ENCODE peak calls at places on chromosomes 6 and 20, in eight cellular contexts. B, G, C, A, W, X, U and P are unnamed samples. For H3K36me3, the result is how much of the 10 kb centered on the place peaks cover.

GRCh38 chr20:12166053-12166717 is 248.5 kb downstream of the BTBD3 start:
- DNase-seq in B (no peak), G (peak), C (no peak), A (no peak), W (no peak), X (peak), U (no peak), P (peak)

GRCh38 chr6:30964075-30964474 is 19.4 kb upstream of the MUC21 start:
- DNase-seq in B (no peak), G (no peak), C (no peak), A (no peak), W (no peak), X (no peak), U (no peak), P (no peak)

GRCh38 chr6:107820571-107821261 is 3.4 kb downstream of the SCML4 start:
- DNase-seq in B (no peak), G (no peak), C (peak), A (peak), W (no peak), X (peak), U (no peak), P (no peak)

GRCh38 chr6:33313105-33313708 is 671 bp downstream of the TAPBP start:
- DNase-seq in B (no peak), G (peak), C (no peak), A (peak), W (peak), X (peak), U (peak), P (peak)

GRCh38 chr6:110542311-110543024 is 66.1 kb upstream of the SLC22A16 start:
- DNase-seq in B (no peak), G (no peak), C (peak), A (peak), W (no peak), X (peak), U (no peak), P (no peak)

GRCh38 chr6:37192669-37193068 is 22.7 kb downstream of the PIM1 start:
- DNase-seq in B (no peak), G (no peak), C (no peak), A (no peak), W (no peak), X (no peak), U (no peak), P (no peak)

GRCh38 chr6:64249129-64249528 is 613.5 kb downstream of the PHF3 start:
- DNase-seq in B (no peak), G (no peak), C (no peak), A (no peak), W (no peak), X (peak), U (no peak), P (no peak)

GRCh38 chr6:2940010-2940850 is 31.1 kb downstream of the SERPINB6 start:
- DNase-seq in B (no peak), G (no peak), C (peak), A (no peak), W (no peak), X (no peak), U (no peak), P (peak)

GRCh38 chr20:25252686-25253421 is 5.0 kb downstream of the PYGB start:
- DNase-seq in B (no peak), G (peak), C (no peak), A (no peak), W (no peak), X (no peak), U (no peak), P (no peak)

GRCh38 chr20:44494266-44494665 is 18.6 kb downstream of the TTPAL start:
- DNase-seq in B (no peak), G (no peak), C (no peak), A (no peak), W (no peak), X (no peak), U (no peak), P (no peak)

GRCh38 chr20:3854462-3854870 is 7.8 kb downstream of the MAVS start:
- DNase-seq in B (no peak), G (no peak), C (no peak), A (peak), W (no peak), X (no peak), U (no peak), P (no peak)

GRCh38 chr6:109243863-109244825 is 138.1 kb downstream of the CD164 start:
- DNase-seq in B (no peak), G (no peak), C (no peak), A (no peak), W (no peak), X (no peak), U (no peak), P (no peak)

GRCh38 chr6:10722570-10722819 is 375 bp upstream of the TMEM14C start:
- DNase-seq in B (no peak), G (no peak), C (no peak), A (no peak), W (no peak), X (no peak), U (no peak), P (no peak)

GRCh38 chr6:3751730-3752537 is 421 bp upstream of the PXDC1 start:
- DNase-seq in B (peak), G (peak), C (peak), A (peak), W (peak), X (peak), U (peak), P (peak)

GRCh38 chr20:8853805-8854338 is 215.0 kb upstream of the PLCB4 start:
- DNase-seq in B (no peak), G (no peak), C (no peak), A (peak), W (no peak), X (peak), U (no peak), P (no peak)

GRCh38 chr20:5991623-5992441 is 41.4 kb downstream of the MCM8 start:
- DNase-seq in B (no peak), G (no peak), C (no peak), A (no peak), W (no peak), X (no peak), U (no peak), P (no peak)

GRCh38 chr20:5989539-5989938 is 39.1 kb downstream of the MCM8 start:
- DNase-seq in B (no peak), G (no peak), C (no peak), A (peak), W (no peak), X (no peak), U (no peak), P (no peak)

GRCh38 chr20:5987383-5987782 is 36.9 kb downstream of the MCM8 start:
- DNase-seq in B (no peak), G (no peak), C (no peak), A (no peak), W (no peak), X (no peak), U (no peak), P (no peak)

GRCh38 chr20:5996765-5997164 is 46.3 kb downstream of the MCM8 start:
- DNase-seq in B (no peak), G (peak), C (no peak), A (peak), W (no peak), X (no peak), U (no peak), P (no peak)

GRCh38 chr20:5990946-5991345 is 40.5 kb downstream of the MCM8 start:
- DNase-seq in B (no peak), G (no peak), C (no peak), A (no peak), W (no peak), X (no peak), U (no peak), P (no peak)
- H3K36me3 ChIP-seq in B (under half), G (under half), C (under half), A (under half), W (under half), X (under half), U (under half), P (under half)

DNA sequence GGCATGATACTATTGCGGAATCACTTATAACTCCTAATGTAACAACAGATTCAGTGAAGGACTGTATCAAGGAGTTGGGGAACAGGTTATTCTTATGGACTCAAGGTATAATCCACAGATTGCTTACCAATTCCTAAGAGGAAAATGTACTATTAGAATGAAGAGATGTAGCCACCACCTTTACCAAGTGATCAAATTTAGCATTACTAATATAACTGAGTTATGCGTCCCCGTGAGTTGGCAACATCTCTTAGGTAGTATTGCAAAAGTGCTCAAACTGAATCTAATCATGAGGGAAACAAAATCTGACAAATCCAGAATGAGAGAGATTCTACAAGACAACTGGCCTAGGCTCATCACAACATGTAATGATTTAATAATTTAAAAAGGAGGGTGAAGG is 777 bp upstream of the SNRNP48 start:
- DNase-seq in B (no peak), G (no peak), C (no peak), A (no peak), W (no peak), X (no peak), U (no peak), P (no peak)
- H3K4me3 ChIP-seq in B (peak), G (no peak), C (no peak), A (no peak), W (no peak), X (no peak), U (peak), P (no peak)

GRCh38 chr20:47700327-47700726 is 85.0 kb downstream of the SULF2 start:
- DNase-seq in B (no peak), G (no peak), C (no peak), A (no peak), W (no peak), X (no peak), U (no peak), P (no peak)
- H3K36me3 ChIP-seq in B (under half), G (under half), C (under half), A (under half), W (under half), X (under half), U (under half), P (under half)

GRCh38 chr20:20021835-20022234 is 4.7 kb downstream of the NAA20 start:
- DNase-seq in B (no peak), G (no peak), C (no peak), A (no peak), W (no peak), X (no peak), U (no peak), P (no peak)
- H3K4me3 ChIP-seq in B (no peak), G (no peak), C (no peak), A (no peak), W (no peak), X (no peak), U (no peak), P (no peak)